ENCODE peak calls at places on chromosomes 16 and 17, in four cellular contexts. One of them, this sample, is unnamed.

GRCh38 chr17:253091-253846 is 71.8 kb upstream of the DOC2B start:
- DNase-seq in renal cortical epithelial cell: no peak
- DNase-seq in EL: no peak
- DNase-seq in endothelial cell: no peak
- DNase-seq in this sample: no peak

GRCh38 chr17:16937431-16937830 is 34.5 kb downstream of the TNFRSF13B start:
- DNase-seq in renal cortical epithelial cell: no peak
- DNase-seq in EL: no peak
- DNase-seq in endothelial cell: no peak
- DNase-seq in this sample: no peak

GRCh38 chr16:81715358-81716196 is 63.5 kb upstream of the PLCG2 start:
- DNase-seq in renal cortical epithelial cell: no peak
- DNase-seq in EL: no peak
- DNase-seq in endothelial cell: no peak
- DNase-seq in this sample: no peak

GRCh38 chr16:57784334-57784733 is 18.0 kb downstream of the KIFC3 start:
- DNase-seq in renal cortical epithelial cell: no peak
- DNase-seq in EL: no peak
- DNase-seq in endothelial cell: no peak
- DNase-seq in this sample: no peak

GRCh38 chr16:70688266-70688742 is 2.5 kb upstream of the MTSS2 start:
- DNase-seq in renal cortical epithelial cell: no peak
- DNase-seq in EL: peak; percentile 59
- DNase-seq in endothelial cell: no peak
- DNase-seq in this sample: no peak

GRCh38 chr17:76868176-76868668 is at the start of gene MGAT5B:
- DNase-seq in renal cortical epithelial cell: peak; percentile 19
- DNase-seq in EL: peak; percentile 85
- DNase-seq in endothelial cell: peak; percentile 98
- DNase-seq in this sample: peak; percentile 99

GRCh38 chr16:5918553-5919127 is 821.0 kb upstream of the EEF2KMT start:
- DNase-seq in renal cortical epithelial cell: no peak
- DNase-seq in EL: no peak
- DNase-seq in endothelial cell: peak; percentile 10
- DNase-seq in this sample: peak; percentile 52

GRCh38 chr16:57843400-57843799 is 41.1 kb upstream of the KIFC3 start:
- DNase-seq in renal cortical epithelial cell: no peak
- DNase-seq in EL: no peak
- DNase-seq in endothelial cell: no peak
- DNase-seq in this sample: no peak

GRCh38 chr17:77375917-77376651 is 235.3 kb downstream of the SEC14L1 start:
- DNase-seq in renal cortical epithelial cell: peak; percentile 63
- DNase-seq in EL: peak; percentile 80
- DNase-seq in endothelial cell: no peak
- DNase-seq in this sample: no peak

GRCh38 chr17:62693616-62694415 is 66.3 kb downstream of the MRC2 start:
- DNase-seq in renal cortical epithelial cell: peak; percentile 39
- DNase-seq in EL: no peak
- DNase-seq in endothelial cell: no peak
- DNase-seq in this sample: no peak

GRCh38 chr17:21168555-21168865 is 41.7 kb downstream of the DHRS7B start:
- DNase-seq in renal cortical epithelial cell: no peak
- DNase-seq in EL: no peak
- DNase-seq in endothelial cell: no peak
- DNase-seq in this sample: no peak

GRCh38 chr16:14125708-14126107 is 54.6 kb downstream of the MRTFB start:
- DNase-seq in renal cortical epithelial cell: no peak
- DNase-seq in EL: no peak
- DNase-seq in endothelial cell: no peak
- DNase-seq in this sample: no peak

GRCh38 chr17:915416-916201 is 64.0 kb downstream of the NXN start:
- DNase-seq in renal cortical epithelial cell: peak; percentile 64
- DNase-seq in EL: no peak
- DNase-seq in endothelial cell: no peak
- DNase-seq in this sample: no peak

GRCh38 chr16:81513204-81514040 is 68.8 kb downstream of the CMIP start:
- DNase-seq in renal cortical epithelial cell: peak; percentile 45
- DNase-seq in EL: peak; percentile 25
- DNase-seq in endothelial cell: no peak
- DNase-seq in this sample: peak; percentile 66

GRCh38 chr16:85173077-85173980 is 61.1 kb upstream of the CIBAR2 start:
- DNase-seq in renal cortical epithelial cell: peak; percentile 90
- DNase-seq in EL: peak; percentile 88
- DNase-seq in endothelial cell: peak; percentile 55
- DNase-seq in this sample: no peak

GRCh38 chr16:51971184-51971583 is 575.8 kb downstream of the TOX3 start:
- DNase-seq in renal cortical epithelial cell: no peak
- DNase-seq in EL: peak; percentile 6
- DNase-seq in endothelial cell: peak; percentile 49
- DNase-seq in this sample: peak; percentile 44

GRCh38 chr16:30901201-30902069 is 5.0 kb downstream of the CTF1 start:
- DNase-seq in renal cortical epithelial cell: no peak
- DNase-seq in EL: no peak
- DNase-seq in endothelial cell: no peak
- DNase-seq in this sample: no peak

GRCh38 chr16:75108792-75109731 is 7.5 kb downstream of the LDHD start:
- DNase-seq in renal cortical epithelial cell: peak; percentile 99
- DNase-seq in EL: peak; percentile 94
- DNase-seq in endothelial cell: no peak
- DNase-seq in this sample: no peak

GRCh38 chr17:40480501-40481003 is 20.9 kb downstream of the TNS4 start:
- DNase-seq in renal cortical epithelial cell: no peak
- DNase-seq in EL: no peak
- DNase-seq in endothelial cell: no peak
- DNase-seq in this sample: no peak

GRCh38 chr16:71893888-71894228 is 1.5 kb upstream of the IST1 start:
- DNase-seq in renal cortical epithelial cell: no peak
- DNase-seq in EL: no peak
- DNase-seq in endothelial cell: no peak
- DNase-seq in this sample: no peak

GRCh38 chr16:3032624-3033023 is 4.1 kb downstream of the BICDL2 start:
- DNase-seq in renal cortical epithelial cell: no peak
- DNase-seq in EL: no peak
- DNase-seq in endothelial cell: no peak
- DNase-seq in this sample: no peak

GRCh38 chr17:31724026-31724425 is 135.0 kb downstream of the COPRS start:
- DNase-seq in renal cortical epithelial cell: peak; percentile 26
- DNase-seq in EL: peak; percentile 86
- DNase-seq in endothelial cell: no peak
- DNase-seq in this sample: no peak

GRCh38 chr16:75317101-75317522 is 65.7 kb upstream of the BCAR1 start:
- DNase-seq in renal cortical epithelial cell: no peak
- DNase-seq in EL: no peak
- DNase-seq in endothelial cell: no peak
- DNase-seq in this sample: no peak

GRCh38 chr16:69309316-69309715 is 1.8 kb upstream of the VPS4A start:
- DNase-seq in renal cortical epithelial cell: no peak
- DNase-seq in EL: no peak
- DNase-seq in endothelial cell: no peak
- DNase-seq in this sample: no peak

GRCh38 chr17:9444687-9445086 is 130.9 kb downstream of the STX8 start:
- DNase-seq in renal cortical epithelial cell: no peak
- DNase-seq in EL: no peak
- DNase-seq in endothelial cell: no peak
- DNase-seq in this sample: no peak

GRCh38 chr17:20612635-20613034 is 33.1 kb downstream of the CDRT15L2 start:
- DNase-seq in renal cortical epithelial cell: no peak
- DNase-seq in EL: no peak
- DNase-seq in endothelial cell: no peak
- DNase-seq in this sample: no peak

GRCh38 chr17:37494971-37495370 is 5.3 kb downstream of the DUSP14 start:
- DNase-seq in renal cortical epithelial cell: no peak
- DNase-seq in EL: no peak
- DNase-seq in endothelial cell: no peak
- DNase-seq in this sample: peak; percentile 43

GRCh38 chr17:40915199-40915661 is 22.2 kb downstream of the KRT23 start:
- DNase-seq in renal cortical epithelial cell: peak; percentile 99
- DNase-seq in EL: peak; percentile 97
- DNase-seq in endothelial cell: no peak
- DNase-seq in this sample: no peak

GRCh38 chr17:30093463-30094147 is 23.0 kb upstream of the NSRP1 start:
- DNase-seq in renal cortical epithelial cell: peak; percentile 46
- DNase-seq in EL: peak; percentile 78
- DNase-seq in endothelial cell: peak; percentile 81
- DNase-seq in this sample: peak; percentile 93

GRCh38 chr16:3785413-3785812 is 68.1 kb upstream of the TRAP1 start:
- DNase-seq in renal cortical epithelial cell: no peak
- DNase-seq in EL: no peak
- DNase-seq in endothelial cell: no peak
- DNase-seq in this sample: no peak

GRCh38 chr16:7765079-7765550 is 432.5 kb downstream of the RBFOX1 start:
- DNase-seq in renal cortical epithelial cell: no peak
- DNase-seq in EL: no peak
- DNase-seq in endothelial cell: no peak
- DNase-seq in this sample: peak; percentile 19